ENCODE peak calls at places on chromosomes 6 and 20, in six cellular contexts. O is Calu3, J is hippocampal formation, B is left colon, I is prostate gland, M is non-pigmented ciliary epithelial cell. U is an unnamed sample.
A peak's percentile ranks its signal among the peaks of the same experiment; 100 is the strongest.

GRCh38 chr6:45741437-45742166 is 274.1 kb downstream of the CLIC5 start:
- DNase-seq in O (no peak), J (peak; percentile 36), B (peak; percentile 47), I (no peak), M (no peak), U (no peak)

GRCh38 chr6:52399511-52400315 is 20.4 kb upstream of the EFHC1 start:
- DNase-seq in O (peak; percentile 45), J (peak; percentile 80), B (peak; percentile 39), I (peak; percentile 26), M (no peak), U (no peak)

GRCh38 chr20:36519012-36519719 is 22.2 kb upstream of the MYL9 start:
- DNase-seq in O (no peak), J (no peak), B (no peak), I (no peak), M (no peak), U (no peak)

GRCh38 chr20:59749293-59749680 is 144.9 kb downstream of the PHACTR3 start:
- DNase-seq in O (no peak), J (no peak), B (no peak), I (no peak), M (peak; percentile 6), U (no peak)

GRCh38 chr6:26268659-26269402 is 96.2 kb upstream of the BTN3A2 start:
- DNase-seq in O (peak; percentile 76), J (no peak), B (no peak), I (no peak), M (no peak), U (no peak)

GRCh38 chr6:151240036-151240685 is 394 bp downstream of the AKAP12 start:
- DNase-seq in O (peak; percentile 49), J (peak; percentile 48), B (peak; percentile 60), I (peak; percentile 39), M (no peak), U (peak; percentile 45)

GRCh38 chr6:157432861-157433260 is 51.9 kb downstream of the ZDHHC14 start:
- DNase-seq in O (no peak), J (no peak), B (no peak), I (no peak), M (no peak), U (no peak)

GRCh38 chr6:30926644-30927043 is 5.3 kb downstream of the SFTA2 start:
- DNase-seq in O (peak; percentile 74), J (no peak), B (no peak), I (no peak), M (no peak), U (no peak)

GRCh38 chr20:60851826-60852704 is 400.0 kb upstream of the CDH4 start:
- DNase-seq in O (no peak), J (no peak), B (no peak), I (no peak), M (no peak), U (no peak)

GRCh38 chr6:83051386-83052172 is 14.1 kb downstream of the UBE3D start:
- DNase-seq in O (no peak), J (no peak), B (no peak), I (no peak), M (no peak), U (no peak)

GRCh38 chr6:42257614-42258013 is 40.0 kb upstream of the MRPS10 start:
- DNase-seq in O (no peak), J (no peak), B (no peak), I (no peak), M (no peak), U (no peak)

GRCh38 chr6:108714012-108714773 is 134.0 kb upstream of the ARMC2 start:
- DNase-seq in O (no peak), J (no peak), B (no peak), I (no peak), M (no peak), U (no peak)

GRCh38 chr6:160139420-160139851 is 17.8 kb downstream of the SLC22A1 start:
- DNase-seq in O (no peak), J (no peak), B (no peak), I (no peak), M (peak; percentile 72), U (no peak)

GRCh38 chr6:112187736-112188135 is 66.6 kb downstream of the LAMA4 start:
- DNase-seq in O (no peak), J (no peak), B (no peak), I (no peak), M (no peak), U (no peak)

GRCh38 chr6:164749126-164749758 is 560.2 kb downstream of the C6orf118 start:
- DNase-seq in O (no peak), J (no peak), B (no peak), I (no peak), M (no peak), U (peak; percentile 9)

GRCh38 chr20:44615169-44615791 is 32.9 kb downstream of the PKIG start:
- DNase-seq in O (no peak), J (no peak), B (no peak), I (no peak), M (no peak), U (no peak)

GRCh38 chr20:11906626-11907480 is 10.8 kb upstream of the BTBD3 start:
- DNase-seq in O (no peak), J (no peak), B (no peak), I (no peak), M (no peak), U (no peak)

GRCh38 chr20:44832724-44833123 is 22.4 kb upstream of the RIMS4 start:
- DNase-seq in O (no peak), J (no peak), B (no peak), I (no peak), M (no peak), U (no peak)

GRCh38 chr6:145372671-145373123 is 362.6 kb downstream of the EPM2A start:
- DNase-seq in O (no peak), J (no peak), B (no peak), I (no peak), M (peak; percentile 2), U (no peak)

GRCh38 chr6:129583864-129584263 is 126.1 kb downstream of the ARHGAP18 start:
- DNase-seq in O (no peak), J (no peak), B (no peak), I (no peak), M (no peak), U (no peak)

GRCh38 chr6:81241717-81242116 is 510.8 kb downstream of the TENT5A start:
- DNase-seq in O (no peak), J (no peak), B (no peak), I (no peak), M (no peak), U (no peak)

GRCh38 chr6:116561377-116562018 is 7.9 kb downstream of the CALHM4 start:
- DNase-seq in O (peak; percentile 70), J (peak; percentile 75), B (peak; percentile 74), I (peak; percentile 70), M (no peak), U (no peak)

GRCh38 chr6:139852484-139853140 is 478.2 kb upstream of the CITED2 start:
- DNase-seq in O (no peak), J (no peak), B (peak; percentile 9), I (no peak), M (peak; percentile 60), U (no peak)

GRCh38 chr6:136371117-136371696 is 81.6 kb upstream of the BCLAF1 start:
- DNase-seq in O (no peak), J (no peak), B (no peak), I (no peak), M (no peak), U (no peak)

GRCh38 chr6:167769408-167770190 is 57.1 kb upstream of the AFDN start:
- DNase-seq in O (no peak), J (no peak), B (no peak), I (no peak), M (no peak), U (no peak)

GRCh38 chr6:149842331-149842730 is 21.8 kb downstream of the LRP11 start:
- DNase-seq in O (no peak), J (no peak), B (no peak), I (no peak), M (no peak), U (no peak)

GRCh38 chr20:63660622-63661021 is 2.5 kb downstream of the RTEL1 start:
- DNase-seq in O (no peak), J (no peak), B (no peak), I (no peak), M (no peak), U (no peak)

GRCh38 chr20:17616480-17617211 is 46.8 kb downstream of the DSTN start:
- DNase-seq in O (no peak), J (no peak), B (no peak), I (no peak), M (no peak), U (no peak)

GRCh38 chr6:143058987-143059386 is 1.7 kb upstream of the AIG1 start:
- DNase-seq in O (no peak), J (no peak), B (no peak), I (no peak), M (no peak), U (no peak)

GRCh38 chr6:130240232-130240631 is 17.5 kb upstream of the SAMD3 start:
- DNase-seq in O (no peak), J (peak; percentile 1), B (no peak), I (no peak), M (peak; percentile 63), U (no peak)

GRCh38 chr6:155129744-155130143 is 134.1 kb upstream of the CLDN20 start:
- DNase-seq in O (no peak), J (no peak), B (no peak), I (no peak), M (no peak), U (no peak)

GRCh38 chr20:24769878-24770627 is 179.0 kb upstream of the CST7 start:
- DNase-seq in O (no peak), J (no peak), B (no peak), I (no peak), M (no peak), U (no peak)

GRCh38 chr6:64691069-64691468 is 1016.0 kb downstream of the EYS start:
- DNase-seq in O (no peak), J (no peak), B (no peak), I (no peak), M (no peak), U (no peak)

GRCh38 chr6:134402372-134402984 is 84.6 kb upstream of the SGK1 start:
- DNase-seq in O (no peak), J (no peak), B (no peak), I (no peak), M (no peak), U (no peak)

GRCh38 chr6:41635365-41635764 is 2.9 kb upstream of the MDFI start:
- DNase-seq in O (no peak), J (no peak), B (no peak), I (no peak), M (no peak), U (no peak)

GRCh38 chr6:34240329-34241248 is 3.9 kb downstream of the HMGA1 start:
- DNase-seq in O (no peak), J (no peak), B (no peak), I (no peak), M (no peak), U (no peak)

GRCh38 chr20:33651562-33652048 is 10.5 kb upstream of the C20orf144 start:
- DNase-seq in O (no peak), J (no peak), B (no peak), I (no peak), M (no peak), U (no peak)

GRCh38 chr20:47988601-47989116 is 203.4 kb upstream of the SULF2 start:
- DNase-seq in O (no peak), J (no peak), B (no peak), I (no peak), M (no peak), U (no peak)

GRCh38 chr20:8756410-8756809 is 312.5 kb upstream of the PLCB4 start:
- DNase-seq in O (no peak), J (no peak), B (no peak), I (no peak), M (peak; percentile 80), U (no peak)

U was measured in hypothalamus.